ENCODE peak calls at places on chromosomes 1 and 21, in four cellular contexts. V is activated CD4-positive, alpha-beta T cell treated with anti-CD3 and anti-CD28 coated beads for 1 hour; D is neural progenitor cell; O is naive thymus-derived CD4-positive, alpha-beta T cell. Q is an unnamed sample.

GRCh38 chr1:159924025-159924790 is 1.1 kb downstream of the TAGLN2 start:
- DNase-seq in O (peak; percentile 66), D (no peak), V (peak; percentile 32), Q (peak; percentile 93)

GRCh38 chr1:33836911-33837310 is 27.0 kb upstream of the HMGB4 start:
- DNase-seq in D (no peak), O (no peak), V (no peak), Q (no peak)

GRCh38 chr1:234933475-234933874 is 195.2 kb downstream of the TOMM20 start:
- DNase-seq in V (no peak), D (no peak), O (no peak), Q (no peak)

GRCh38 chr1:119132179-119132578 is 8.3 kb downstream of the WARS2 start:
- DNase-seq in D (no peak), O (no peak), V (no peak), Q (no peak)

GRCh38 chr1:117661027-117661426 is 55.2 kb downstream of the TENT5C start:
- DNase-seq in D (no peak), O (peak; percentile 79), V (no peak), Q (no peak)

GRCh38 chr1:47918257-47918867 is 78.8 kb downstream of the TRABD2B start:
- DNase-seq in D (no peak), O (no peak), V (no peak), Q (no peak)

GRCh38 chr21:45909238-45909785 is 72.3 kb upstream of the COL6A1 start:
- DNase-seq in O (no peak), D (no peak), V (no peak), Q (no peak)

GRCh38 chr1:89503690-89504089 is 20.9 kb upstream of the LRRC8B start:
- DNase-seq in V (no peak), D (no peak), O (no peak), Q (no peak)

GRCh38 chr21:18147678-18148077 is 97.0 kb upstream of the CHODL start:
- DNase-seq in V (no peak), O (no peak), D (no peak), Q (no peak)

GRCh38 chr1:8184301-8184700 is 133.6 kb upstream of the SLC45A1 start:
- DNase-seq in V (no peak), O (no peak), D (no peak), Q (no peak)

GRCh38 chr1:87089070-87089736 is 174.8 kb downstream of the HS2ST1 start:
- DNase-seq in D (peak; percentile 15), V (no peak), O (no peak), Q (no peak)

GRCh38 chr1:154186852-154187501 is 4.9 kb downstream of the TPM3 start:
- DNase-seq in D (no peak), V (no peak), O (no peak), Q (no peak)

GRCh38 chr1:185317886-185318310 is 855 bp upstream of the IVNS1ABP start:
- DNase-seq in O (peak; percentile 76), V (peak; percentile 72), D (no peak), Q (no peak)

GRCh38 chr21:34933609-34934345 is 115.3 kb downstream of the RUNX1 start:
- DNase-seq in D (no peak), V (no peak), O (peak; percentile 72), Q (no peak)

GRCh38 chr21:35853321-35853922 is 206.9 kb downstream of the SETD4 start:
- DNase-seq in D (no peak), V (no peak), O (no peak), Q (peak; percentile 21)

GRCh38 chr1:6979003-6979577 is 193.8 kb downstream of the CAMTA1 start:
- DNase-seq in D (no peak), V (no peak), O (no peak), Q (no peak)

GRCh38 chr1:43980255-43981134 is 1.5 kb downstream of the B4GALT2 start:
- DNase-seq in D (no peak), O (no peak), V (no peak), Q (no peak)

GRCh38 chr1:2383576-2383975 is 7.8 kb downstream of the MORN1 start:
- DNase-seq in V (no peak), O (no peak), D (no peak), Q (no peak)

GRCh38 chr1:54456921-54457529 is 50.8 kb upstream of the SSBP3 start:
- DNase-seq in O (no peak), V (no peak), D (no peak), Q (no peak)

GRCh38 chr1:107140703-107141490 is at the start of gene NTNG1:
- DNase-seq in O (peak; percentile 6), D (peak; percentile 57), V (no peak), Q (no peak)